ENCODE peak calls at places on chromosomes 16 and 17, in four cellular contexts. E is glutamatergic neuron, W is bronchial epithelial cell, G is RWPE1. H is an unnamed sample.

GRCh38 chr16:73037845-73038570 is 9.9 kb downstream of the ZFHX3 start:
- DNase-seq in E (no peak), W (no peak), G (no peak), H (no peak)

GRCh38 chr17:6603746-6604325 is 36.7 kb downstream of the KIAA0753 start:
- DNase-seq in E (no peak), W (no peak), G (no peak), H (no peak)

GRCh38 chr17:39462644-39463375 is 1.5 kb downstream of the CDK12 start:
- DNase-seq in E (peak; percentile 17), W (peak; percentile 7), G (no peak), H (peak; percentile 14)

GRCh38 chr17:56440391-56440790 is 153.1 kb upstream of the NOG start:
- DNase-seq in E (no peak), W (peak; percentile 13), G (peak; percentile 17), H (no peak)

GRCh38 chr16:55499281-55499680 is 9.6 kb upstream of the LPCAT2 start:
- DNase-seq in E (no peak), W (no peak), G (no peak), H (no peak)

GRCh38 chr17:80152057-80152831 is 5.3 kb upstream of the EIF4A3 start:
- DNase-seq in E (no peak), W (no peak), G (no peak), H (no peak)

GRCh38 chr17:47905221-47905733 is 9.2 kb downstream of the SP2 start:
- DNase-seq in E (no peak), W (peak; percentile 66), G (no peak), H (no peak)

GRCh38 chr17:42438600-42439567 is 15.8 kb upstream of the CAVIN1 start:
- DNase-seq in E (peak; percentile 31), W (no peak), G (no peak), H (no peak)

GRCh38 chr17:78883533-78884131 is 19.4 kb downstream of the CEP295NL start:
- DNase-seq in E (peak; percentile 58), W (peak; percentile 13), G (peak; percentile 95), H (peak; percentile 63)

GRCh38 chr16:85402910-85403692 is 210.0 kb upstream of the GSE1 start:
- DNase-seq in E (peak; percentile 34), W (no peak), G (no peak), H (peak; percentile 31)

GRCh38 chr17:75289832-75290337 is 652 bp upstream of the SLC25A19 start:
- DNase-seq in E (no peak), W (peak; percentile 34), G (peak; percentile 40), H (no peak)

GRCh38 chr17:81322271-81323082 is 27.4 kb upstream of the SLC38A10 start:
- DNase-seq in E (no peak), W (no peak), G (no peak), H (no peak)

GRCh38 chr17:79915850-79916430 is 76.7 kb upstream of the CBX4 start:
- DNase-seq in E (no peak), W (peak; percentile 36), G (peak; percentile 96), H (no peak)

GRCh38 chr17:61306003-61306402 is 93.6 kb upstream of the TBX2 start:
- DNase-seq in E (no peak), W (no peak), G (no peak), H (no peak)

GRCh38 chr16:35344012-35344762 is 1884.8 kb downstream of the TP53TG3F start:
- DNase-seq in E (no peak), W (no peak), G (no peak), H (no peak)

GRCh38 chr17:4728124-4728523 is 3.1 kb upstream of the MED11 start:
- DNase-seq in E (no peak), W (peak; percentile 71), G (no peak), H (no peak)

GRCh38 chr16:8721693-8722348 is 47.4 kb downstream of the ABAT start:
- DNase-seq in E (peak; percentile 39), W (no peak), G (no peak), H (no peak)

GRCh38 chr17:80426671-80427326 is 11.8 kb downstream of the ENDOV start:
- DNase-seq in E (peak; percentile 91), W (peak; percentile 29), G (peak; percentile 87), H (peak; percentile 92)

GRCh38 chr16:58862334-58863024 is 128.4 kb upstream of the GOT2 start:
- DNase-seq in E (no peak), W (no peak), G (no peak), H (no peak)

GRCh38 chr17:29149431-29150064 is 30.6 kb downstream of the MYO18A start:
- DNase-seq in E (peak; percentile 76), W (peak; percentile 87), G (no peak), H (no peak)

GRCh38 chr16:73093146-73094144 is 45.5 kb upstream of the ZFHX3 start:
- DNase-seq in E (no peak), W (no peak), G (no peak), H (no peak)

GRCh38 chr16:48619547-48619946 is 9.6 kb upstream of the N4BP1 start:
- DNase-seq in E (no peak), W (no peak), G (no peak), H (no peak)

GRCh38 chr16:56911771-56912541 is 20.0 kb upstream of the HERPUD1 start:
- DNase-seq in E (no peak), W (no peak), G (no peak), H (no peak)

GRCh38 chr17:27888945-27889344 is 4.2 kb downstream of the LYRM9 start:
- DNase-seq in E (no peak), W (no peak), G (no peak), H (no peak)

GRCh38 chr16:29012913-29013641 is 28.2 kb downstream of the LAT start:
- DNase-seq in E (no peak), W (peak; percentile 12), G (no peak), H (no peak)

GRCh38 chr16:75420987-75421819 is 12.1 kb downstream of the CFDP1 start:
- DNase-seq in E (peak; percentile 96), W (peak; percentile 54), G (no peak), H (peak; percentile 80)

GRCh38 chr16:29662729-29663019 is 373 bp upstream of the SPN start:
- DNase-seq in E (no peak), W (no peak), G (no peak), H (no peak)

GRCh38 chr16:23595951-23596720 is at the start of gene NDUFAB1:
- DNase-seq in E (peak; percentile 97), W (peak; percentile 73), G (peak; percentile 81), H (peak; percentile 96)

GRCh38 chr17:74833501-74834361 is 26.0 kb downstream of the GRIN2C start:
- DNase-seq in E (peak; percentile 45), W (peak; percentile 18), G (peak; percentile 20), H (no peak)

GRCh38 chr16:30924086-30924714 is 828 bp downstream of the FBXL19 start:
- DNase-seq in E (peak; percentile 59), W (no peak), G (no peak), H (peak; percentile 52)

GRCh38 chr17:28693866-28694265 is 17.8 kb downstream of the PROCA1 start:
- DNase-seq in E (no peak), W (no peak), G (no peak), H (no peak)

GRCh38 chr16:56841659-56842058 is 23.3 kb upstream of the SLC12A3 start:
- DNase-seq in E (no peak), W (no peak), G (no peak), H (no peak)

GRCh38 chr17:248337-249235 is 67.1 kb upstream of the DOC2B start:
- DNase-seq in E (no peak), W (no peak), G (no peak), H (no peak)

GRCh38 chr17:17508641-17509591 is 12.7 kb upstream of the RASD1 start:
- DNase-seq in E (no peak), W (no peak), G (no peak), H (no peak)

GRCh38 chr17:36942031-36942599 is 4.8 kb downstream of the LHX1 start:
- DNase-seq in E (peak; percentile 53), W (no peak), G (no peak), H (no peak)

GRCh38 chr17:3529817-3530741 is 27.5 kb downstream of the TRPV3 start:
- DNase-seq in E (no peak), W (no peak), G (no peak), H (no peak)

GRCh38 chr17:74361613-74362391 is at the start of gene BTBD17:
- DNase-seq in E (peak; percentile 93), W (peak; percentile 15), G (no peak), H (peak; percentile 81)

GRCh38 chr17:7323731-7324437 is 5.3 kb downstream of the NEURL4 start:
- DNase-seq in E (peak; percentile 86), W (peak; percentile 30), G (peak; percentile 36), H (peak; percentile 82)

GRCh38 chr17:57874434-57875108 is 24.7 kb upstream of the MRPS23 start:
- DNase-seq in E (peak; percentile 84), W (peak; percentile 48), G (no peak), H (peak; percentile 81)

GRCh38 chr17:57876023-57876865 is 26.4 kb upstream of the MRPS23 start:
- DNase-seq in E (no peak), W (peak; percentile 63), G (no peak), H (no peak)

GRCh38 chr17:57874058-57874419 is 24.2 kb upstream of the MRPS23 start:
- DNase-seq in E (no peak), W (no peak), G (no peak), H (no peak)

GRCh38 chr17:57876866-57877237 is 27.0 kb upstream of the MRPS23 start:
- DNase-seq in E (no peak), W (peak; percentile 46), G (no peak), H (no peak)

GRCh38 chr17:57875109-57876022 is 25.5 kb upstream of the MRPS23 start:
- DNase-seq in E (peak; percentile 70), W (peak; percentile 91), G (peak; percentile 94), H (peak; percentile 79)
- TF ChIP-seq CTCF in E (peak; percentile 65), W (peak; percentile 52), G (peak; percentile 73), H (peak; percentile 74)

GRCh38 chr17:77049440-77049839 is 91.3 kb upstream of the SEC14L1 start:
- DNase-seq in E (no peak), W (peak; percentile 37), G (no peak), H (no peak)
- TF ChIP-seq CTCF in E (no peak), W (peak; percentile 8), G (no peak), H (no peak)

DNA sequence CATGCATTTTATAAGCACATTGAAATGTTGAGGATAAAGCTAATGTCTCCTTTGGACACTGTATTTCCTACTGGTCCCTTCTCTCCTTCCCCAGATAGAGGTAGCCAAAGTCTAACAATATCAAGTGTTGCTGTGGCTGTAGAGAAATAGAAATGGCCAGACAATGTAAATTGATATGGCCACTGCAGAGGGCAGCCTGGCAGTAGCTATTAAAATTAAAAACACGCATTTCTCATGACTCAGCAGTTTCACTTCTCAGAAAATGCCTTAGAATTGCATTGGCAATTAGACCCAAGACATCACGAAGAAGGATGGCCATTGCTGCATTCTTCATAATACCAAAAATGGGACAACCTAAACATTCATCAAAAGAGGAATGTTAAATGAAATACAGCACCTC is 46.8 kb upstream of the MRTFB start:
- DNase-seq in E (no peak), W (no peak), G (no peak), H (no peak)
- TF ChIP-seq CTCF in E (no peak), W (no peak), G (no peak), H (no peak)

DNA sequence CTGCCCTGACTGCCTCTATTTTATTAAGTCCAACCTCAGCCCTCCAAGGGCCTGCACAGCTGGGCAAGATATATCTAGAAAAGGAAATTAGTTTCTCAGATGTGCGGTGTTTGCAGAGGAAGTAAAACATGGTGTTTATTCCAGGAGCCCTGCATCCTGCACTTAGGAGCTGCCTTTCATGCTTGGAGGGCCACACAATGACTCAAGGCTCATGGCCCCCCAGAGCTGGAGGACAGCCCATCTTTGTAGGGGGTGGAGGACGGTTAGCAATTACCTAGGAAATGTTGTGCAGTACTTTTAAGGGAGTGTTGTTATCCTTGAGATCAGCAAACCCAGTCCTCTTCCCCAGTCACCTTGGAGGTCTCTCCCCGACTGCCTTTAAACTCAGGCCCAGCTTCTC is 80.5 kb downstream of the COPRS start:
- DNase-seq in E (no peak), W (no peak), G (no peak), H (no peak)
- TF ChIP-seq CTCF in E (no peak), W (no peak), G (no peak), H (no peak)

GRCh38 chr17:58352018-58352842 is at the start of gene SUPT4H1:
- DNase-seq in E (peak; percentile 92), W (peak; percentile 86), G (peak; percentile 96), H (peak; percentile 90)
- TF ChIP-seq CTCF in E (no peak), W (no peak), G (no peak), H (no peak)